ENCODE peak calls at places on chromosomes 2 and 18, in seven cellular contexts. One of them, this sample, is unnamed.

GRCh38 chr2:236865052-236865451 is 220.6 kb upstream of the COPS8 start:
- DNase-seq in NCI-H2171 treated with DMSO at 0.1 percent for 48 hours: no peak
- DNase-seq in GM12892: no peak
- DNase-seq in amygdala: no peak
- DNase-seq in LHCN-M2: no peak
- DNase-seq in stromal cell of bone marrow: no peak
- DNase-seq in anterior cingulate cortex: no peak
- DNase-seq in this sample: no peak

GRCh38 chr2:83991992-83992391 is 467.1 kb downstream of the SUCLG1 start:
- DNase-seq in stromal cell of bone marrow: no peak
- DNase-seq in LHCN-M2: no peak
- DNase-seq in GM12892: no peak
- DNase-seq in anterior cingulate cortex: no peak
- DNase-seq in NCI-H2171 treated with DMSO at 0.1 percent for 48 hours: no peak
- DNase-seq in amygdala: no peak
- DNase-seq in this sample: no peak

GRCh38 chr2:1227289-1227900 is 185.9 kb upstream of the TPO start:
- DNase-seq in GM12892: no peak
- DNase-seq in amygdala: no peak
- DNase-seq in LHCN-M2: no peak
- DNase-seq in anterior cingulate cortex: no peak
- DNase-seq in stromal cell of bone marrow: no peak
- DNase-seq in NCI-H2171 treated with DMSO at 0.1 percent for 48 hours: no peak
- DNase-seq in this sample: no peak

GRCh38 chr18:47735041-47735440 is 195.4 kb downstream of the SMAD2 start:
- DNase-seq in GM12892: no peak
- DNase-seq in amygdala: no peak
- DNase-seq in stromal cell of bone marrow: no peak
- DNase-seq in anterior cingulate cortex: no peak
- DNase-seq in LHCN-M2: no peak
- DNase-seq in NCI-H2171 treated with DMSO at 0.1 percent for 48 hours: no peak
- DNase-seq in this sample: no peak

GRCh38 chr2:26898480-26899058 is 50.6 kb downstream of the DPYSL5 start:
- DNase-seq in amygdala: no peak
- DNase-seq in GM12892: no peak
- DNase-seq in LHCN-M2: no peak
- DNase-seq in anterior cingulate cortex: no peak
- DNase-seq in NCI-H2171 treated with DMSO at 0.1 percent for 48 hours: no peak
- DNase-seq in stromal cell of bone marrow: no peak
- DNase-seq in this sample: no peak

GRCh38 chr2:26010943-26011342 is 22.9 kb upstream of the RAB10 start:
- DNase-seq in NCI-H2171 treated with DMSO at 0.1 percent for 48 hours: no peak
- DNase-seq in GM12892: no peak
- DNase-seq in LHCN-M2: no peak
- DNase-seq in anterior cingulate cortex: no peak
- DNase-seq in stromal cell of bone marrow: no peak
- DNase-seq in amygdala: no peak
- DNase-seq in this sample: no peak

GRCh38 chr2:84959045-84959493 is 11.9 kb upstream of the KCMF1 start:
- DNase-seq in stromal cell of bone marrow: peak
- DNase-seq in LHCN-M2: peak
- DNase-seq in GM12892: no peak
- DNase-seq in NCI-H2171 treated with DMSO at 0.1 percent for 48 hours: no peak
- DNase-seq in amygdala: no peak
- DNase-seq in anterior cingulate cortex: no peak
- DNase-seq in this sample: no peak

GRCh38 chr2:152716805-152717241 is 438 bp downstream of the PRPF40A start:
- DNase-seq in LHCN-M2: peak
- DNase-seq in stromal cell of bone marrow: no peak
- DNase-seq in GM12892: no peak
- DNase-seq in anterior cingulate cortex: no peak
- DNase-seq in NCI-H2171 treated with DMSO at 0.1 percent for 48 hours: peak
- DNase-seq in amygdala: no peak
- DNase-seq in this sample: no peak

GRCh38 chr2:160087854-160088745 is 25.7 kb upstream of the PLA2R1 start:
- DNase-seq in stromal cell of bone marrow: no peak
- DNase-seq in LHCN-M2: peak
- DNase-seq in NCI-H2171 treated with DMSO at 0.1 percent for 48 hours: peak
- DNase-seq in GM12892: no peak
- DNase-seq in anterior cingulate cortex: no peak
- DNase-seq in amygdala: no peak
- DNase-seq in this sample: no peak

GRCh38 chr18:56869189-56869777 is 218.1 kb downstream of the WDR7 start:
- DNase-seq in NCI-H2171 treated with DMSO at 0.1 percent for 48 hours: peak
- DNase-seq in stromal cell of bone marrow: peak
- DNase-seq in GM12892: no peak
- DNase-seq in LHCN-M2: peak
- DNase-seq in anterior cingulate cortex: no peak
- DNase-seq in amygdala: no peak
- DNase-seq in this sample: no peak

GRCh38 chr2:181984814-181985631 is 630 bp upstream of the PPP1R1C start:
- DNase-seq in LHCN-M2: no peak
- DNase-seq in NCI-H2171 treated with DMSO at 0.1 percent for 48 hours: no peak
- DNase-seq in amygdala: no peak
- DNase-seq in stromal cell of bone marrow: no peak
- DNase-seq in GM12892: no peak
- DNase-seq in anterior cingulate cortex: no peak
- DNase-seq in this sample: no peak

GRCh38 chr18:47100214-47100831 is 50.0 kb downstream of the HDHD2 start:
- DNase-seq in anterior cingulate cortex: peak
- DNase-seq in stromal cell of bone marrow: peak
- DNase-seq in GM12892: peak
- DNase-seq in amygdala: no peak
- DNase-seq in NCI-H2171 treated with DMSO at 0.1 percent for 48 hours: peak
- DNase-seq in LHCN-M2: peak
- DNase-seq in this sample: no peak

GRCh38 chr2:10039658-10040410 is 3.5 kb upstream of the KLF11 start:
- DNase-seq in anterior cingulate cortex: no peak
- DNase-seq in stromal cell of bone marrow: peak
- DNase-seq in GM12892: no peak
- DNase-seq in LHCN-M2: no peak
- DNase-seq in NCI-H2171 treated with DMSO at 0.1 percent for 48 hours: no peak
- DNase-seq in amygdala: peak
- DNase-seq in this sample: no peak

GRCh38 chr2:239195318-239195871 is 205.4 kb downstream of the HDAC4 start:
- DNase-seq in GM12892: no peak
- DNase-seq in stromal cell of bone marrow: no peak
- DNase-seq in amygdala: peak
- DNase-seq in anterior cingulate cortex: peak
- DNase-seq in NCI-H2171 treated with DMSO at 0.1 percent for 48 hours: no peak
- DNase-seq in LHCN-M2: no peak
- DNase-seq in this sample: no peak

GRCh38 chr2:233448565-233448964 is 94.3 kb downstream of the DGKD start:
- DNase-seq in anterior cingulate cortex: no peak
- DNase-seq in amygdala: no peak
- DNase-seq in stromal cell of bone marrow: no peak
- DNase-seq in GM12892: no peak
- DNase-seq in LHCN-M2: no peak
- DNase-seq in NCI-H2171 treated with DMSO at 0.1 percent for 48 hours: no peak
- DNase-seq in this sample: no peak

GRCh38 chr2:227447606-227448005 is 24.4 kb upstream of the AGFG1 start:
- DNase-seq in LHCN-M2: peak
- DNase-seq in amygdala: no peak
- DNase-seq in GM12892: no peak
- DNase-seq in anterior cingulate cortex: no peak
- DNase-seq in stromal cell of bone marrow: no peak
- DNase-seq in NCI-H2171 treated with DMSO at 0.1 percent for 48 hours: no peak
- DNase-seq in this sample: no peak

GRCh38 chr2:37623971-37624897 is 47.2 kb downstream of the CDC42EP3 start:
- DNase-seq in anterior cingulate cortex: no peak
- DNase-seq in LHCN-M2: peak
- DNase-seq in NCI-H2171 treated with DMSO at 0.1 percent for 48 hours: no peak
- DNase-seq in amygdala: no peak
- DNase-seq in stromal cell of bone marrow: peak
- DNase-seq in GM12892: no peak
- DNase-seq in this sample: no peak

GRCh38 chr18:13464432-13465125 is 246.0 kb downstream of the LDLRAD4 start:
- DNase-seq in NCI-H2171 treated with DMSO at 0.1 percent for 48 hours: no peak
- DNase-seq in anterior cingulate cortex: no peak
- DNase-seq in LHCN-M2: no peak
- DNase-seq in amygdala: peak
- DNase-seq in stromal cell of bone marrow: no peak
- DNase-seq in GM12892: peak
- DNase-seq in this sample: no peak

GRCh38 chr2:235555356-235555755 is 61.5 kb downstream of the AGAP1 start:
- DNase-seq in LHCN-M2: no peak
- DNase-seq in anterior cingulate cortex: no peak
- DNase-seq in amygdala: peak
- DNase-seq in stromal cell of bone marrow: no peak
- DNase-seq in GM12892: no peak
- DNase-seq in NCI-H2171 treated with DMSO at 0.1 percent for 48 hours: no peak
- DNase-seq in this sample: no peak

This sample was measured in GOT3.